ENCODE peak calls at places on chromosomes 13 and 19, in seven cellular contexts. Z, I, U, L, H, X and J are unnamed samples.

GRCh38 chr13:113458218-113459065 is 5.2 kb upstream of the ADPRHL1 start:
- DNase-seq in Z (no peak), I (peak), U (no peak), L (no peak), H (no peak), X (peak), J (no peak)

GRCh38 chr19:28446511-28446910 is 766.4 kb downstream of the UQCRFS1 start:
- DNase-seq in Z (no peak), I (no peak), U (no peak), L (no peak), H (no peak), X (no peak), J (no peak)

GRCh38 chr13:28636078-28636477 is 22.9 kb upstream of the POMP start:
- DNase-seq in Z (no peak), I (no peak), U (no peak), L (no peak), H (no peak), X (no peak), J (no peak)

GRCh38 chr19:29044037-29044436 is 168.9 kb downstream of the UQCRFS1 start:
- DNase-seq in Z (no peak), I (no peak), U (no peak), L (no peak), H (no peak), X (no peak), J (no peak)

GRCh38 chr19:16033721-16034120 is 42.6 kb upstream of the TPM4 start:
- DNase-seq in Z (no peak), I (peak), U (no peak), L (no peak), H (no peak), X (no peak), J (no peak)

GRCh38 chr13:34913040-34913439 is 29.0 kb upstream of the NBEA start:
- DNase-seq in Z (peak), I (no peak), U (no peak), L (no peak), H (no peak), X (no peak), J (no peak)

GRCh38 chr19:42942187-42942789 is 5.3 kb upstream of the PSG7 start:
- DNase-seq in Z (peak), I (no peak), U (no peak), L (no peak), H (no peak), X (no peak), J (no peak)

GRCh38 chr19:12841094-12841493 is 2.8 kb downstream of the MAST1 start:
- DNase-seq in Z (no peak), I (no peak), U (no peak), L (no peak), H (no peak), X (peak), J (no peak)

GRCh38 chr13:83332751-83333150 is 549.5 kb downstream of the SLITRK1 start:
- DNase-seq in Z (no peak), I (no peak), U (no peak), L (no peak), H (no peak), X (no peak), J (no peak)

GRCh38 chr19:5682293-5682592 is 1.4 kb downstream of the HSD11B1L start:
- DNase-seq in Z (no peak), I (no peak), U (no peak), L (no peak), H (no peak), X (no peak), J (no peak)

GRCh38 chr13:40651866-40652587 is 14.4 kb downstream of the FOXO1 start:
- DNase-seq in Z (no peak), I (no peak), U (no peak), L (no peak), H (no peak), X (no peak), J (no peak)

GRCh38 chr13:109155301-109155761 is 525.9 kb downstream of the MYO16 start:
- DNase-seq in Z (peak), I (no peak), U (no peak), L (peak), H (no peak), X (no peak), J (no peak)

GRCh38 chr13:109156181-109156935 is 526.9 kb downstream of the MYO16 start:
- DNase-seq in Z (peak), I (no peak), U (peak), L (no peak), H (no peak), X (no peak), J (no peak)

GRCh38 chr13:109158383-109158782 is 529.0 kb downstream of the MYO16 start:
- DNase-seq in Z (peak), I (no peak), U (no peak), L (no peak), H (no peak), X (no peak), J (no peak)

GRCh38 chr13:109159650-109160309 is 530.4 kb downstream of the MYO16 start:
- DNase-seq in Z (no peak), I (no peak), U (no peak), L (no peak), H (no peak), X (peak), J (no peak)

GRCh38 chr13:109157275-109157674 is 527.9 kb downstream of the MYO16 start:
- DNase-seq in Z (no peak), I (no peak), U (no peak), L (no peak), H (no peak), X (no peak), J (no peak)
- H3K27ac ChIP-seq in Z (peak), I (peak), U (peak), L (no peak), H (no peak), X (no peak), J (peak)

DNA sequence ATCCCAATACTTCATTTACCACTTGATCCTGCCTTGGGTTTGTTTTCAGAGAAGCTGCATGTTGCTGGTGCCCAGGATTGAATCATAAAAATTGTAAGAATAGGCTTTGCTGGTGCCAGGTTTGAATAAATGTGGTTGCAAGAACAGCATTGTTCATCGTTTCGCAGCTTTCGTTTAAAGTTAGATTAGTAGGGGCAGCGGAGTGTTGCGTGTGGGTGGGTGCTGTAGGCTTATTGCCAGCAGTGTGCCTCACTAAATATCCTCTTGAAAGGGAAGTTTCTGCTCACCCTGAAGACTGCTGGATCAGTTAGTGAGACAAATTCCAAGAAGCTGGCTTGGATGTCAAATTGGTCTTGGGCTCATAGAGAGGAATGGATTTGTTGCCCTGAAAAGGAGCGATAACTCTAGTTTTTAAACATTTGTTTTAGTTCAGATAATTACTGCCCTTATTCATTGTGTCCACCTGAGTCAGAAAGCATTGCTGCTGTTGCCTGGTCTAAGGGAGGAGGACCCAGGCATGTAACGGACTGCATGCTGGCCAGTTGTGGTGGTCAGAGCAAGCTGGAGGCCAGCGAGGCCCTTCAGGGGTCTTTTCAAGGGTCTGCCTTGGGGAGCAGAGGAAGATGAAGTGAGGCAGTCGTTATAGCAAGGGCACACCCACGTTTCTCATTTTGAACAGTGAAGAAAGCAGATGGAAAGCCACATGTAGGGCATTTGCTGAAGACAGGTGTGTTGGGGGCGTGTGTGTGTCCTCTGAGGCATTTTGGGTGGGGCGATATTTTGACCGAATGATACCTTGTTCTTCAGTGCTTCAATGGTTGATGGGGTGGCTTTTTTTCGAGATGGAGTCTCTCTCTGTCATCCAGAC is 8.5 kb downstream of the ILF3 start:
- DNase-seq in Z (no peak), I (no peak), U (no peak), L (no peak), H (no peak), X (no peak), J (no peak)
- H3K4me3 ChIP-seq in Z (no peak), I (no peak), U (no peak), L (no peak), H (no peak), X (no peak), J (no peak)

DNA sequence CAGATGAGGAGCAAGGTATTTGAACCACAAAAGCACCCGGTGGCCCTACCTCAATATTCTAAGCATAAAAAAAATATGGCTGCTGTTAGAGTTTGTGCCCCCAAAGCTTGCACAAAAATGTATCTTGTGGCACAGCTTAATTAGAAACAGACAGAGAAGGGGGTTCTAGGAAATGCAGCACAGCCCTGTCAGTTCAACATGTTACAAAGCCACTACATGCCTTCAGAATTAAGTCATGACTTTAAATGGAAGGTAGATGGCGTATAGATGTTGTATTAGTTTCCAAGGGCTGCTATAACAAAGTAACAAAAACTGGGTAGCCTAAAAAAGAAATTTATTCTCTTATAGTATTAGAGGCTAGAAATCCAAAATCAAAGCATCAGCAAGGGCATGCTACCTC is 703.8 kb downstream of the DIAPH3 start:
- DNase-seq in Z (peak), I (no peak), U (no peak), L (no peak), H (no peak), X (no peak), J (no peak)
- TF ChIP-seq CTCF in Z (peak), I (no peak), U (no peak), L (no peak), H (no peak), X (no peak), J (no peak)

DNA sequence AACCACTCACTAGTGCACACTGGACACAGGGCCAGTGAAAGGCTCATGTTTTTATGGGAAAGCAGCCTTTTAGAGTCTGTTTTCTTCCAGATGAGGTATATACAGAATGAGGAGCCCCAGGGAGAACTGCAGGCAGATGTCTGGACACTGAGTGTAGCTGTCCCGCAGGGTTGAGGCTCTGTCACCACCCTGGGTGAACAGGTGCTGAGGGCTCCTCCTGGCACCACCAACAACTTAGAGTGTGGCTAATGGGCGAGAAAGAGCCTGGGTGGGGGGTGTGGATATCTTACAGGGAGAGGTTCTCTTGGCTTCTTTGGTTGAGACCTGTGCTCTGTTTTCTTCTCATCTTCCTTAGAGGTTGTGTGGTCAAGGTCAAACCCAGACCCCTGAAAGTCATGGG is 202.1 kb upstream of the GPR12 start:
- DNase-seq in Z (no peak), I (no peak), U (no peak), L (no peak), H (no peak), X (no peak), J (no peak)
- H3K27ac ChIP-seq in Z (no peak), I (no peak), U (peak), L (no peak), H (no peak), X (no peak), J (no peak)

GRCh38 chr19:9857920-9858746 is 23.0 kb downstream of the PIN1 start:
- DNase-seq in Z (no peak), I (no peak), U (no peak), L (no peak), H (peak), X (no peak), J (no peak)

GRCh38 chr19:9854282-9854846 is 19.2 kb downstream of the PIN1 start:
- DNase-seq in Z (no peak), I (no peak), U (no peak), L (no peak), H (no peak), X (no peak), J (no peak)

GRCh38 chr19:9858766-9859165 is 23.6 kb downstream of the PIN1 start:
- DNase-seq in Z (no peak), I (no peak), U (no peak), L (no peak), H (no peak), X (no peak), J (no peak)

GRCh38 chr19:9856609-9857008 is 21.5 kb downstream of the PIN1 start:
- DNase-seq in Z (no peak), I (no peak), U (no peak), L (no peak), H (no peak), X (no peak), J (no peak)

DNA sequence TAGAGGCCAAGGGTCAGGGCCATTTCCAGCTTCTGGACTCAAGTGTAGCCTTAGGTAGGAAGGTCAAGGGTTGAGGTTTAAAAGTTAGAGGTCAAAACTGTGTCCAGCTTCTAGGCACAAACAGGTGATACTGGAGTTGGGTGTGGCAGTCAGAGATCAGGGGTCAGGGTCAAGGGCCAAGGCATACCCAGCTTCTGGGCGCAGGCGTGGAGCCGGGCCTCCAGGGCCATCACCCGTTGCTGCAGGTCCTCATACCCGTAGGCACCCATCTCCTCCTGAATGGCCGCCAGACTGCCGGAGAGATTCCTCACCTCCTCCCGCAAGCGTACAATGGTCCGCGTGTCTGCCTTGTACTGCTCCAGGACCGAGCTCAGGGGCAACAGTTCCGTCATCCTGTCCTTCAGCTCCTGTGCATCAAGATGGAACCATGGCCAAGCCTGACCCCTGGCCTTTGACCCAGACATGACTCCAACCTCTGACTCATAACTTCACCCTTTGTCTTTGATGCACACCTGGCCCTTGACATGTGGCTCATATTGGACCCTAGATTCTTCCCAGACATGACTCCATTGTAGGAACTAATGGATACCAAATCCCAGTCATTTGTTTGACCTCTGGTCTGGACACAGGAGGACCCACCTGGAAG is 22.1 kb downstream of the PIN1 start:
- DNase-seq in Z (no peak), I (no peak), U (no peak), L (no peak), H (no peak), X (no peak), J (no peak)
- H3K4me3 ChIP-seq in Z (no peak), I (no peak), U (no peak), L (no peak), H (peak), X (no peak), J (no peak)